ENCODE peak calls at places on chromosomes 4 and X, in six cellular contexts. R, S, W, I, V and N are unnamed samples.

GRCh38 chr4:85127653-85128052 is 161.2 kb upstream of the WDFY3 start:
- DNase-seq in R (no peak), S (no peak), W (peak), I (peak), V (peak), N (peak)

GRCh38 chr4:113820164-113820563 is 58.6 kb upstream of the CAMK2D start:
- DNase-seq in I (no peak), S (no peak), W (no peak), R (no peak), V (no peak), N (no peak)

GRCh38 chr4:89754531-89754930 is 82.4 kb downstream of the SNCA start:
- DNase-seq in S (no peak), V (no peak), R (no peak), W (no peak), I (no peak), N (no peak)

GRCh38 chr4:128288689-128289106 is 1.1 kb upstream of the PGRMC2 start:
- DNase-seq in S (no peak), V (peak), W (no peak), R (no peak), I (no peak), N (no peak)

GRCh38 chrX:26918633-26919032 is 544.5 kb downstream of the PPP4R3C start:
- DNase-seq in I (no peak), R (no peak), V (no peak), W (no peak), S (no peak), N (peak)

GRCh38 chr4:61204353-61204752 is 4.2 kb downstream of the ADGRL3 start:
- DNase-seq in R (no peak), V (no peak), I (no peak), S (no peak), W (no peak), N (no peak)

GRCh38 chrX:119942173-119942819 is 1.3 kb downstream of the NKAP start:
- DNase-seq in V (no peak), S (no peak), I (no peak), R (no peak), W (no peak), N (no peak)

GRCh38 chr4:5968246-5968645 is 50.0 kb downstream of the C4orf50 start:
- DNase-seq in I (no peak), R (no peak), W (no peak), S (no peak), V (no peak), N (no peak)

GRCh38 chrX:23699636-23700194 is 32.4 kb downstream of the PRDX4 start:
- DNase-seq in R (no peak), I (peak), W (peak), S (no peak), V (no peak), N (no peak)

GRCh38 chrX:147550217-147550616 is 361.5 kb upstream of the FMR1 start:
- DNase-seq in W (peak), R (peak), I (no peak), S (no peak), V (no peak), N (peak)

GRCh38 chrX:132956421-132957210 is 1.8 kb downstream of the HS6ST2 start:
- DNase-seq in I (no peak), R (no peak), W (peak), S (no peak), V (no peak), N (peak)

GRCh38 chr4:128649575-128650205 is 159.8 kb upstream of the JADE1 start:
- DNase-seq in S (no peak), R (no peak), I (no peak), W (no peak), V (no peak), N (no peak)

GRCh38 chrX:71095971-71096701 is 485 bp downstream of the FOXO4 start:
- DNase-seq in I (peak), S (no peak), R (no peak), V (peak), W (peak), N (peak)

GRCh38 chr4:41647368-41647767 is 101.2 kb downstream of the PHOX2B start:
- DNase-seq in V (no peak), S (no peak), W (no peak), I (peak), R (no peak), N (no peak)

GRCh38 chr4:120071192-120071795 is 4.6 kb upstream of the MAD2L1 start:
- DNase-seq in V (peak), S (peak), W (peak), I (peak), R (peak), N (peak)

GRCh38 chr4:15695764-15696163 is 7.1 kb upstream of the BST1 start:
- DNase-seq in R (no peak), V (no peak), W (no peak), S (no peak), I (no peak), N (no peak)

GRCh38 chr4:133154725-133155124 is 5.6 kb downstream of the PCDH10 start:
- DNase-seq in W (peak), I (peak), S (no peak), R (no peak), V (peak), N (peak)

GRCh38 chr4:169484485-169484884 is 127.9 kb downstream of the NEK1 start:
- DNase-seq in V (no peak), R (no peak), I (no peak), S (no peak), W (peak), N (no peak)

GRCh38 chr4:107050525-107051135 is 14.5 kb upstream of the DKK2 start:
- DNase-seq in I (no peak), V (no peak), R (no peak), W (no peak), S (no peak), N (no peak)

GRCh38 chr4:187687701-187688100 is 307.9 kb upstream of the ZFP42 start:
- DNase-seq in W (no peak), R (no peak), V (no peak), I (no peak), S (no peak), N (no peak)

GRCh38 chr4:95181446-95182306 is 367.1 kb downstream of the UNC5C start:
- DNase-seq in S (no peak), R (no peak), V (no peak), W (peak), I (no peak), N (peak)

GRCh38 chr4:54913751-54914526 is 211.5 kb downstream of the KDR start:
- DNase-seq in R (no peak), S (no peak), W (no peak), V (no peak), I (no peak), N (no peak)

GRCh38 chr4:40998680-40999358 is 215.5 kb downstream of the APBB2 start:
- DNase-seq in I (no peak), V (peak), R (no peak), W (no peak), S (no peak), N (no peak)

GRCh38 chr4:115260195-115260594 is 146.8 kb upstream of the NDST4 start:
- DNase-seq in V (peak), S (no peak), W (no peak), R (no peak), I (no peak), N (no peak)

GRCh38 chr4:37066149-37066548 is 178.4 kb upstream of the NWD2 start:
- DNase-seq in I (no peak), V (peak), S (peak), W (no peak), R (no peak), N (no peak)

GRCh38 chr4:4837921-4838601 is 21.4 kb upstream of the MSX1 start:
- DNase-seq in I (no peak), W (no peak), S (no peak), V (no peak), R (no peak), N (no peak)

GRCh38 chr4:98482847-98483806 is 175.3 kb downstream of the TSPAN5 start:
- DNase-seq in S (no peak), I (peak), R (peak), V (no peak), W (no peak), N (no peak)

GRCh38 chr4:56049428-56050212 is 100.9 kb downstream of the CEP135 start:
- DNase-seq in R (peak), W (peak), S (no peak), I (peak), V (peak), N (peak)

GRCh38 chrX:131747173-131747572 is 203.3 kb downstream of the OR13H1 start:
- DNase-seq in S (peak), I (no peak), V (no peak), R (no peak), W (no peak), N (no peak)

GRCh38 chr4:108651068-108651794 is 832 bp downstream of the OSTC start:
- DNase-seq in W (no peak), V (no peak), I (no peak), S (no peak), R (no peak), N (no peak)